ENCODE peak calls at places on chromosome 9, in ten cellular contexts. A is heart right ventricle; O is IMR-90; S is colonic mucosa; M is CD8-positive, alpha-beta T cell; T is H9; Y is A549; I is gastrocnemius medialis; E is esophagus squamous epithelium; D is fibroblast of lung. G is an unnamed sample.

GRCh38 chr9:125359011-125359410 is 97.4 kb downstream of the GAPVD1 start:
- DNase-seq in A (no peak), O (no peak), S (no peak), M (no peak), T (no peak), Y (no peak), I (no peak), E (no peak), D (no peak), G (no peak)

GRCh38 chr9:3032898-3033297 is 189.0 kb upstream of the PUM3 start:
- DNase-seq in A (no peak), O (no peak), S (no peak), M (no peak), T (no peak), Y (no peak), I (no peak), E (no peak), D (no peak), G (no peak)

GRCh38 chr9:131436865-131437271 is 43.0 kb downstream of the PRRC2B start:
- DNase-seq in A (no peak), O (no peak), S (no peak), M (no peak), T (peak; percentile 88), Y (no peak), I (no peak), E (no peak), D (no peak), G (no peak)

GRCh38 chr9:109520475-109521132 is 22.5 kb upstream of the PTPN3 start:
- DNase-seq in A (no peak), O (peak; percentile 66), S (peak; percentile 81), M (no peak), T (peak; percentile 77), Y (peak; percentile 81), I (peak; percentile 66), E (no peak), D (peak; percentile 56), G (peak; percentile 81)

GRCh38 chr9:127263244-127263643 is 1.3 kb upstream of the GARNL3 start:
- DNase-seq in A (no peak), O (no peak), S (no peak), M (no peak), T (no peak), Y (no peak), I (no peak), E (no peak), D (no peak), G (no peak)

GRCh38 chr9:87787735-87788134 is 61.8 kb downstream of the CTSL start:
- DNase-seq in A (no peak), O (no peak), S (no peak), M (no peak), T (no peak), Y (peak; percentile 25), I (no peak), E (no peak), D (no peak), G (no peak)

GRCh38 chr9:92564479-92564878 is 28.7 kb upstream of the ECM2 start:
- DNase-seq in A (no peak), O (peak; percentile 73), S (no peak), M (no peak), T (no peak), Y (no peak), I (no peak), E (no peak), D (peak; percentile 92), G (no peak)

GRCh38 chr9:96256800-96257199 is 45.2 kb downstream of the HSD17B3 start:
- DNase-seq in A (no peak), O (peak; percentile 11), S (no peak), M (no peak), T (peak; percentile 88), Y (no peak), I (no peak), E (no peak), D (peak; percentile 69), G (no peak)

GRCh38 chr9:72924116-72924790 is 28.6 kb downstream of the ALDH1A1 start:
- DNase-seq in A (no peak), O (no peak), S (no peak), M (no peak), T (no peak), Y (no peak), I (no peak), E (no peak), D (no peak), G (no peak)

GRCh38 chr9:72925891-72926290 is 27.0 kb downstream of the ALDH1A1 start:
- DNase-seq in A (no peak), O (no peak), S (no peak), M (no peak), T (no peak), Y (no peak), I (no peak), E (no peak), D (no peak), G (no peak)

GRCh38 chr9:72925126-72925810 is 27.6 kb downstream of the ALDH1A1 start:
- DNase-seq in A (no peak), O (no peak), S (no peak), M (no peak), T (no peak), Y (no peak), I (no peak), E (no peak), D (no peak), G (no peak)

GRCh38 chr9:72928042-72928507 is 24.8 kb downstream of the ALDH1A1 start:
- DNase-seq in A (no peak), O (no peak), S (no peak), M (no peak), T (no peak), Y (no peak), I (no peak), E (no peak), D (no peak), G (no peak)

GRCh38 chr9:72926506-72926905 is 26.3 kb downstream of the ALDH1A1 start:
- DNase-seq in A (no peak), O (no peak), S (no peak), M (no peak), T (no peak), Y (no peak), I (no peak), E (no peak), D (no peak), G (no peak)
- H3K27ac ChIP-seq in A (no peak overlapping the region), O (no peak overlapping the region), S (no peak overlapping the region), M (no peak overlapping the region), T (no peak overlapping the region), Y (peak overlapping the region; percentile 79), I (no peak overlapping the region), E (no peak overlapping the region), D (no peak overlapping the region), G (no peak overlapping the region)

GRCh38 chr9:97596906-97597305 is 36.3 kb downstream of the TSTD2 start:
- DNase-seq in A (no peak), O (no peak), S (no peak), M (no peak), T (no peak), Y (no peak), I (no peak), E (no peak), D (no peak), G (no peak)

GRCh38 chr9:97593960-97594359 is 39.2 kb downstream of the TSTD2 start:
- DNase-seq in A (no peak), O (peak; percentile 12), S (no peak), M (no peak), T (no peak), Y (no peak), I (peak; percentile 66), E (no peak), D (no peak), G (no peak)

GRCh38 chr9:97594414-97594921 is 38.7 kb downstream of the TSTD2 start:
- DNase-seq in A (peak; percentile 60), O (no peak), S (no peak), M (no peak), T (no peak), Y (no peak), I (peak; percentile 98), E (no peak), D (no peak), G (no peak)

DNA sequence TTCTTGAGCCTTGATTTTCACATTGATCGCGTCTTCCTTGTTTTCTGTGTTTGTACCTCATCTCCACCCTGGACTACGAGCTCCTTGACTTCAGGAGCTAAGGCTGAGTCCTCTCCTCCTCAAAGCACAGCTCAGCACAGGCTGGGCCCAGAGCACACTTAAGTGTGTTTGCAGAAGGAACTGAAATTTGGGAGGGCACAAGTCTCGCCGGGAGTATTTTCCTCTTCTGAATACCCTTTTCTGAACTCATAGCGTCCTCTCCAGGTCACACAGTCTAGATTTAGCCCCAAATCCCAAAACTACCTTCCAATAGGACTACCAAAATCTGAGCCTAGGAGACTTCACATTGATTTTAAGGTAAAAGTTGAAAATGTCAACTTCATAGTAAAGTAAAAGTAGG is 41.6 kb downstream of the TSTD2 start:
- DNase-seq in A (no peak), O (no peak), S (no peak), M (no peak), T (no peak), Y (no peak), I (no peak), E (no peak), D (no peak), G (no peak)
- TF ChIP-seq CTCF in A (no peak), O (no peak), S (no peak), M (no peak), T (peak; percentile 41), Y (no peak), I (no peak), E (no peak), D (no peak), G (no peak)

GRCh38 chr9:136942112-136942880 is 2.2 kb downstream of the FBXW5 start:
- DNase-seq in A (no peak), O (no peak), S (no peak), M (no peak), T (no peak), Y (no peak), I (no peak), E (no peak), D (no peak), G (peak; percentile 12)

GRCh38 chr9:136939431-136939995 is 5.0 kb downstream of the FBXW5 start:
- DNase-seq in A (no peak), O (no peak), S (no peak), M (no peak), T (no peak), Y (no peak), I (no peak), E (no peak), D (no peak), G (no peak)

GRCh38 chr9:136941231-136942111 is 3.1 kb downstream of the FBXW5 start:
- DNase-seq in A (no peak), O (no peak), S (no peak), M (no peak), T (no peak), Y (no peak), I (no peak), E (no peak), D (no peak), G (no peak)

GRCh38 chr9:136939996-136940525 is 4.5 kb downstream of the FBXW5 start:
- DNase-seq in A (peak; percentile 80), O (no peak), S (no peak), M (no peak), T (no peak), Y (no peak), I (peak; percentile 98), E (no peak), D (no peak), G (no peak)

GRCh38 chr9:136940526-136941230 is 3.9 kb downstream of the FBXW5 start:
- DNase-seq in A (no peak), O (no peak), S (no peak), M (no peak), T (no peak), Y (no peak), I (no peak), E (no peak), D (no peak), G (no peak)
- H3K27ac ChIP-seq in A (peak overlapping the region; percentile 75), O (no peak overlapping the region), S (no peak overlapping the region), M (no peak overlapping the region), T (no peak overlapping the region), Y (no peak overlapping the region), I (peak overlapping the region; percentile 96), E (no peak overlapping the region), D (no peak overlapping the region), G (no peak overlapping the region)

GRCh38 chr9:21561502-21561901 is 79.4 kb upstream of the IFNE start:
- DNase-seq in A (no peak), O (no peak), S (no peak), M (no peak), T (no peak), Y (no peak), I (no peak), E (no peak), D (no peak), G (no peak)

GRCh38 chr9:21560281-21560745 is 78.2 kb upstream of the IFNE start:
- DNase-seq in A (no peak), O (no peak), S (no peak), M (no peak), T (no peak), Y (no peak), I (no peak), E (no peak), D (no peak), G (no peak)

GRCh38 chr9:21558079-21558478 is 76.0 kb upstream of the IFNE start:
- DNase-seq in A (no peak), O (no peak), S (no peak), M (no peak), T (no peak), Y (no peak), I (no peak), E (no peak), D (no peak), G (no peak)

GRCh38 chr9:21558627-21559401 is 76.7 kb upstream of the IFNE start:
- DNase-seq in A (peak; percentile 7), O (peak; percentile 41), S (no peak), M (no peak), T (no peak), Y (peak; percentile 79), I (no peak), E (no peak), D (peak; percentile 52), G (no peak)

DNA sequence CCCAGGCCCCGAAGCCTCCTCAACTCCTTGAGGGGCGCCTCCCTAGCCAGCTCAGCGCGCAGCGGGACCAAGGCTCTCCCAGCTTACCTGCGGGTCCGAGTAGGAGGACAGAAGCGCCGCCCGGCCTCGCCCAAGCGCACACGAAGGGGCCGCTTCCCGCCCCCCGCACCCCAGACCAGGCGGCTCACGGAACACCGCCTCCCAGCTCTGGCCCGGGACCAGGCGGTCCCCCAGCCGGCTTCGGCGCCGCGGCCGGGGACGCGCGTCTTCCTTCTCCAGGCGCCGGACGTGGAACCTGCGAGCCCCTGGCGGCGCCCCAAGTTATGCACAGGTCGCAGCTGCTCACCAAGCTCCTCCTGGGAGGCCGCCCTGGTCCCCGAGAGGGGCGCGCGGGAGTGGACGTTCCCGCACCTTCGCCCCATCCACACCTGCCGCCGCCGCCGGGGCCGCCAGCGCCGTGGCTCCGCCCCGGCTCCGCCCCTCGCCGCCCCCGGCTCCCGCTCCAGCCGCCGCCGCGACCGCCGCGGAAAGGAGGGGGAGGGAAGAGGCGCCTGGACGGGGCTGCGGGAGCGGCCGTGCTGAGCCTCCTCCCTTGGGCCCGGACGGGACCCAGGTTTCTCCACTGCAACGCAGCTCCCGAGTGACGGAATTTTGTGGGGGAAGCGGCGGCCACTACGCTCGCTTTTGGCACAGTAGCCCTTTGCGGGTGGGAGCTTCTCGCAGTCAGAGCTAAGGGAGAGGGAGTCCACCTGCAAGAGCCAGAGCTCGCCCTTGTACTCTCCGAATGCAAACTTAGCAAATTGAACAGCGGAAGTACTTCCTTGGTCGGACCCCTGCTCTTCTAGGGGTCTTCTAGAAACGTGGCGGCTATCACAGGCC is 77.5 kb upstream of the IFNE start:
- DNase-seq in A (peak; percentile 9), O (peak; percentile 55), S (peak; percentile 25), M (peak; percentile 15), T (peak; percentile 77), Y (peak; percentile 83), I (no peak), E (no peak), D (peak; percentile 88), G (no peak)
- TF ChIP-seq CTCF in A (no peak), O (no peak), S (no peak), M (peak; percentile 19), T (peak; percentile 34), Y (no peak), I (no peak), E (no peak), D (no peak), G (no peak)